ENCODE peak calls at places on chromosomes 13 and 19, in four cellular contexts. M is GM12864; E is NCI-H774; P is CD8-positive, alpha-beta memory T cell. X is an unnamed sample.

GRCh38 chr13:34627905-34628682 is 314.0 kb upstream of the NBEA start:
- DNase-seq in E (no peak), P (no peak), M (no peak), X (no peak)

GRCh38 chr19:7870571-7871279 is 3.5 kb downstream of the PRR36 start:
- DNase-seq in E (peak), M (peak), P (peak), X (peak)

GRCh38 chr19:57803594-57804325 is 11.0 kb downstream of the ZNF552 start:
- DNase-seq in M (no peak), P (peak), E (no peak), X (no peak)

GRCh38 chr13:50203256-50204083 is 188.2 kb downstream of the KCNRG start:
- DNase-seq in E (no peak), M (no peak), P (no peak), X (no peak)

GRCh38 chr19:11064831-11065303 is 24.4 kb upstream of the LDLR start:
- DNase-seq in M (no peak), P (no peak), E (no peak), X (no peak)

GRCh38 chr13:110520431-110521295 is 40.9 kb downstream of the RAB20 start:
- DNase-seq in M (no peak), P (no peak), E (no peak), X (no peak)

GRCh38 chr13:22848539-22849052 is 332.2 kb upstream of the SGCG start:
- DNase-seq in P (no peak), M (no peak), E (no peak), X (no peak)

GRCh38 chr13:112966776-112967175 is 2.2 kb upstream of the MCF2L start:
- DNase-seq in M (no peak), P (no peak), E (no peak), X (no peak)

GRCh38 chr19:46746281-46746965 is at the start of gene STRN4:
- DNase-seq in P (peak), M (no peak), E (peak), X (peak)

GRCh38 chr19:45571457-45572220 is 13.0 kb downstream of the OPA3 start:
- DNase-seq in P (no peak), M (no peak), E (no peak), X (no peak)

GRCh38 chr19:45423033-45423588 is 606 bp downstream of the ERCC1 start:
- DNase-seq in E (no peak), M (no peak), P (peak), X (no peak)

GRCh38 chr19:13117772-13118423 is at the start of gene NACC1:
- DNase-seq in M (no peak), E (peak), P (peak), X (peak)

GRCh38 chr19:58558066-58558622 is at the start of gene UBE2M:
- DNase-seq in M (no peak), E (no peak), P (no peak), X (peak)

GRCh38 chr13:87334176-87334575 is 337.0 kb upstream of the SLITRK5 start:
- DNase-seq in M (no peak), P (no peak), E (no peak), X (no peak)

GRCh38 chr19:31627824-31628223 is 278.6 kb upstream of the TSHZ3 start:
- DNase-seq in E (no peak), M (no peak), P (no peak), X (no peak)

GRCh38 chr19:19615086-19615485 is 3.4 kb downstream of the PBX4 start:
- DNase-seq in M (no peak), E (no peak), P (no peak), X (no peak)

GRCh38 chr13:112765734-112766133 is 75.9 kb downstream of the ATP11A start:
- DNase-seq in P (no peak), E (no peak), M (no peak), X (no peak)

GRCh38 chr19:48624791-48625723 is 5.8 kb downstream of the SPHK2 start:
- DNase-seq in M (no peak), P (no peak), E (no peak), X (no peak)

GRCh38 chr13:99873832-99874430 is 97.6 kb downstream of the ZIC5 start:
- DNase-seq in E (no peak), P (no peak), M (no peak), X (no peak)

GRCh38 chr19:33273881-33274662 is 28.3 kb downstream of the CEBPA start:
- DNase-seq in M (no peak), E (no peak), P (no peak), X (no peak)

GRCh38 chr13:41512441-41512840 is 55.1 kb downstream of the RGCC start:
- DNase-seq in M (no peak), P (no peak), E (no peak), X (no peak)

GRCh38 chr13:111227405-111227804 is 93.0 kb upstream of the TEX29 start:
- DNase-seq in P (no peak), E (no peak), M (no peak), X (no peak)

GRCh38 chr13:80217614-80218456 is 123.1 kb downstream of the SPRY2 start:
- DNase-seq in E (no peak), M (no peak), P (no peak), X (no peak)

GRCh38 chr13:49759503-49759902 is 33.0 kb downstream of the KPNA3 start:
- DNase-seq in E (no peak), P (no peak), M (peak), X (no peak)

GRCh38 chr19:29487432-29487831 is 38.4 kb upstream of the VSTM2B start:
- DNase-seq in E (no peak), P (no peak), M (no peak), X (no peak)